ENCODE peak calls at places on chromosomes 2 and 18, in nine cellular contexts. B is right lobe of liver; V is cardiac muscle cell; L is mesendoderm; M is neuronal stem cell; Y is Peyer's patch; I is ovary; F is NT2/D1; W is CD8-positive, alpha-beta memory T cell. J is an unnamed sample. For H3K4me1, the result is how much of the 10 kb centered on the place peaks cover.

GRCh38 chr2:128448331-128449225 is 129.9 kb upstream of the HS6ST1 start:
- DNase-seq in B (no peak), V (no peak), L (no peak), M (no peak), Y (no peak), I (peak), F (no peak), W (no peak), J (no peak)

GRCh38 chr2:218582085-218582484 is 13.4 kb downstream of the CNOT9 start:
- DNase-seq in B (no peak), V (no peak), L (no peak), M (no peak), Y (no peak), I (no peak), F (no peak), W (no peak), J (no peak)

GRCh38 chr2:20595439-20596192 is 55.3 kb downstream of the HS1BP3 start:
- DNase-seq in B (peak), V (no peak), L (peak), M (no peak), Y (peak), I (peak), F (no peak), W (no peak), J (no peak)

GRCh38 chr18:3451989-3452749 is 2.2 kb downstream of the TGIF1 start:
- DNase-seq in B (peak), V (peak), L (peak), M (peak), Y (peak), I (peak), F (no peak), W (peak), J (peak)

GRCh38 chr2:176976766-176977165 is 235.8 kb upstream of the HNRNPA3 start:
- DNase-seq in B (no peak), V (no peak), L (no peak), M (no peak), Y (no peak), I (no peak), F (no peak), W (no peak), J (no peak)

GRCh38 chr2:40317047-40317446 is 134.8 kb downstream of the SLC8A1 start:
- DNase-seq in B (no peak), V (no peak), L (no peak), M (no peak), Y (no peak), I (no peak), F (no peak), W (no peak), J (no peak)

GRCh38 chr2:96449637-96450036 is 55.5 kb downstream of the NEURL3 start:
- DNase-seq in B (no peak), V (peak), L (no peak), M (no peak), Y (no peak), I (no peak), F (no peak), W (no peak), J (no peak)

GRCh38 chr2:6510547-6510946 is 355.2 kb downstream of the CMPK2 start:
- DNase-seq in B (no peak), V (no peak), L (no peak), M (no peak), Y (no peak), I (no peak), F (no peak), W (no peak), J (no peak)

GRCh38 chr18:5977022-5977421 is 81.7 kb upstream of the TMEM200C start:
- DNase-seq in B (no peak), V (no peak), L (no peak), M (no peak), Y (no peak), I (no peak), F (no peak), W (no peak), J (no peak)

GRCh38 chr18:79454034-79454735 is 58.5 kb downstream of the NFATC1 start:
- DNase-seq in B (no peak), V (no peak), L (no peak), M (no peak), Y (no peak), I (no peak), F (no peak), W (no peak), J (no peak)

GRCh38 chr2:231015462-231015861 is 19.5 kb downstream of the SPATA3 start:
- DNase-seq in B (no peak), V (no peak), L (peak), M (no peak), Y (no peak), I (no peak), F (peak), W (no peak), J (no peak)

GRCh38 chr2:113831156-113831555 is 58.7 kb upstream of the ACTR3 start:
- DNase-seq in B (no peak), V (no peak), L (peak), M (no peak), Y (no peak), I (no peak), F (no peak), W (no peak), J (peak)

GRCh38 chr2:20381457-20381856 is 30.8 kb upstream of the PUM2 start:
- DNase-seq in B (no peak), V (peak), L (peak), M (no peak), Y (no peak), I (no peak), F (peak), W (no peak), J (no peak)

GRCh38 chr18:13406770-13407169 is 188.2 kb downstream of the LDLRAD4 start:
- DNase-seq in B (no peak), V (no peak), L (no peak), M (no peak), Y (peak), I (no peak), F (no peak), W (no peak), J (no peak)

GRCh38 chr2:148557844-148558436 is 86.6 kb upstream of the EPC2 start:
- DNase-seq in B (no peak), V (no peak), L (no peak), M (no peak), Y (no peak), I (no peak), F (no peak), W (no peak), J (no peak)

GRCh38 chr18:10482985-10483949 is 28.8 kb downstream of the APCDD1 start:
- DNase-seq in B (no peak), V (no peak), L (no peak), M (no peak), Y (no peak), I (peak), F (no peak), W (no peak), J (no peak)

GRCh38 chr2:9264301-9264700 is 57.7 kb downstream of the ASAP2 start:
- DNase-seq in B (no peak), V (no peak), L (no peak), M (no peak), Y (no peak), I (no peak), F (no peak), W (no peak), J (no peak)

GRCh38 chr2:88179228-88179679 is 9.1 kb downstream of the THNSL2 start:
- DNase-seq in B (peak), V (no peak), L (no peak), M (no peak), Y (peak), I (no peak), F (no peak), W (no peak), J (no peak)

GRCh38 chr2:105578166-105578565 is 166.5 kb upstream of the NCK2 start:
- DNase-seq in B (no peak), V (no peak), L (no peak), M (no peak), Y (no peak), I (no peak), F (no peak), W (no peak), J (no peak)
- H3K4me1 ChIP-seq in B (under half), V (under half), L (under half), M (under half), Y (under half), I (under half), F (under half), W (under half), J (under half)

DNA sequence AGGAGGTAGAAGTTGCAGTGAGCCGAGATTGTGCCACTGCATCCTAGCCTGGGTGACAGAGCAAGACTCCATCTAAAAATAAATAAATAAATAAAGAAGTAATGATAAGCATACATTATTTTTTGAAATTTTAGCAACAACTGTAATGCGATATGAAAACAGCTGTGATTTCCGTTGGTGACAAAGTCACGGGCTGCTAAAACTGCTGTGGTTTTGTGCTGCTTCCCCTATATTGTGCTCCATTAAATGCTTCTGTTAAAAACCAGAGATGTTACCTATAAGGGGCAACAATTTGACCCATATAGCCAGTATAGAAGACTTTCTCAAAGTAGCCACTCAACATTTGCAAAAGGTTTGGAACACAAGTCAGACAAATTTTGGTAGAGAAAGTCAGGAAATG is 8.3 kb downstream of the TRIM54 start:
- DNase-seq in B (no peak), V (no peak), L (no peak), M (no peak), Y (no peak), I (no peak), F (no peak), W (no peak), J (no peak)
- H3K4me1 ChIP-seq in B (under half), V (under half), L (under half), M (under half), Y (under half), I (under half), F (under half), W (under half), J (under half)

GRCh38 chr18:809985-810642 is 1.9 kb downstream of the YES1 start:
- DNase-seq in B (no peak), V (no peak), L (no peak), M (no peak), Y (no peak), I (no peak), F (no peak), W (no peak), J (no peak)
- H3K4me1 ChIP-seq in B (under half), V (under half), L (under half), M (under half), Y (under half), I (under half), F (under half), W (half or more), J (under half)

GRCh38 chr18:46459789-46460455 is 197.1 kb downstream of the LOXHD1 start:
- DNase-seq in B (no peak), V (no peak), L (no peak), M (no peak), Y (no peak), I (no peak), F (no peak), W (no peak), J (no peak)

GRCh38 chr18:46461993-46462392 is 195.0 kb downstream of the LOXHD1 start:
- DNase-seq in B (no peak), V (no peak), L (no peak), M (no peak), Y (no peak), I (no peak), F (no peak), W (no peak), J (no peak)

GRCh38 chr18:46460754-46461153 is 196.3 kb downstream of the LOXHD1 start:
- DNase-seq in B (no peak), V (no peak), L (no peak), M (no peak), Y (no peak), I (no peak), F (no peak), W (no peak), J (no peak)

GRCh38 chr18:46464926-46465655 is 191.9 kb downstream of the LOXHD1 start:
- DNase-seq in B (no peak), V (no peak), L (peak), M (no peak), Y (no peak), I (no peak), F (no peak), W (no peak), J (no peak)

DNA sequence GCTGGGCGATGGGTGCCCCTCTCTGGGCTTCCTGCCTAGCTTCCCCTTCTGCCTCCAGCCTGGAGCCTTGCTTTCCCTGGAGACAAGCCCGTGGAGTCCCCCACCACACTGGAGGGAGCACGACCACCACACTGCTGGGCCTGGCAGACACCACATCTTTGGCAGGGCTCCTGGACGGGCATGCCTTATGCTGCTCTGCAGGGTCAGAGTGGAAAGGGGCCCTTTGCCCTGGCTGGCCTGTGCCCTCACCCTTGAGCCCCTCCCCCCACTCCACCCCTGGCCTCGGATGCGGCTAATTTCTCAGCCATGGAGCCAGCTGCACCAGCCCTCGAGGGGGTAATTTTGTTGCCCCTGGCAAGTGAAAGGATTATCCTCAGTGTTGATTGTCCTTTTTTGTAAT is 194.5 kb downstream of the LOXHD1 start:
- DNase-seq in B (no peak), V (no peak), L (no peak), M (no peak), Y (no peak), I (no peak), F (no peak), W (no peak), J (no peak)
- H3K4me1 ChIP-seq in B (under half), V (under half), L (under half), M (half or more), Y (under half), I (under half), F (under half), W (under half), J (under half)

GRCh38 chr2:69565431-69565839 is 78.1 kb downstream of the AAK1 start:
- DNase-seq in B (peak), V (peak), L (peak), M (peak), Y (peak), I (peak), F (peak), W (peak), J (no peak)
- H3K4me1 ChIP-seq in B (under half), V (under half), L (under half), M (under half), Y (under half), I (under half), F (under half), W (half or more), J (under half)

GRCh38 chr2:195779491-195779890 is 122.5 kb downstream of the SLC39A10 start:
- DNase-seq in B (no peak), V (no peak), L (peak), M (no peak), Y (no peak), I (no peak), F (no peak), W (no peak), J (no peak)
- H3K4me1 ChIP-seq in B (under half), V (under half), L (under half), M (under half), Y (under half), I (under half), F (under half), W (under half), J (under half)